ENCODE peak calls at places on chromosomes 7 and 10, in eight cellular contexts. A is adrenal gland, J is ovary, T is H9, K is fibroblast of the aortic adventitia, C is GM10248, M is RWPE1, V is psoas muscle. W is an unnamed sample.

GRCh38 chr7:28990200-28990960 is 32.2 kb upstream of the TRIL start:
- DNase-seq in M (no peak), V (peak; percentile 86), A (no peak), K (peak; percentile 46), T (no peak), C (no peak), J (no peak), W (peak; percentile 8)

GRCh38 chr10:79305515-79305914 is 41.8 kb upstream of the PPIF start:
- DNase-seq in K (no peak), M (no peak), J (no peak), T (no peak), A (no peak), C (no peak), V (no peak), W (no peak)

GRCh38 chr10:90920986-90921643 is at the start of gene ANKRD1:
- DNase-seq in T (peak; percentile 76), J (no peak), V (no peak), C (no peak), A (no peak), K (peak; percentile 68), M (peak; percentile 84), W (no peak)

GRCh38 chr7:134892963-134893362 is 93.3 kb upstream of the AGBL3 start:
- DNase-seq in J (no peak), C (no peak), T (no peak), A (no peak), V (no peak), K (no peak), M (no peak), W (no peak)

GRCh38 chr7:127594490-127594889 is 954 bp downstream of the FSCN3 start:
- DNase-seq in K (no peak), A (peak; percentile 49), C (no peak), T (no peak), J (no peak), V (no peak), M (no peak), W (no peak)

GRCh38 chr10:47176206-47176902 is 123.6 kb upstream of the GDF10 start:
- DNase-seq in M (no peak), T (peak; percentile 13), A (no peak), J (no peak), V (no peak), C (no peak), K (no peak), W (no peak)

GRCh38 chr10:103491729-103492364 is 1.7 kb upstream of the NEURL1 start:
- DNase-seq in K (peak; percentile 89), A (peak; percentile 77), T (no peak), C (no peak), M (peak; percentile 88), J (peak; percentile 52), V (peak; percentile 56), W (no peak)

GRCh38 chr7:158239290-158239981 is 348.2 kb downstream of the PTPRN2 start:
- DNase-seq in V (no peak), C (no peak), A (peak; percentile 33), M (no peak), K (no peak), T (no peak), J (no peak), W (no peak)

GRCh38 chr10:62261666-62262065 is 7.0 kb downstream of the RTKN2 start:
- DNase-seq in A (no peak), M (no peak), T (no peak), V (no peak), K (peak; percentile 60), J (no peak), C (no peak), W (no peak)

GRCh38 chr7:47266799-47267198 is 315.1 kb downstream of the TNS3 start:
- DNase-seq in A (peak; percentile 23), V (no peak), T (no peak), C (no peak), M (no peak), K (peak; percentile 4), J (no peak), W (no peak)

GRCh38 chr7:27906385-27907091 is 166.6 kb downstream of the TAX1BP1 start:
- DNase-seq in K (no peak), T (no peak), M (no peak), V (no peak), A (no peak), J (no peak), C (no peak), W (no peak)

GRCh38 chr7:142582351-142582750 is 166.9 kb upstream of the PRSS1 start:
- DNase-seq in M (no peak), V (no peak), K (no peak), A (no peak), C (no peak), J (no peak), T (no peak), W (no peak)
- TF ChIP-seq CTCF in M (no peak), V (no peak), K (no peak), A (no peak), C (no peak), J (no peak), T (no peak), W (no peak)

DNA sequence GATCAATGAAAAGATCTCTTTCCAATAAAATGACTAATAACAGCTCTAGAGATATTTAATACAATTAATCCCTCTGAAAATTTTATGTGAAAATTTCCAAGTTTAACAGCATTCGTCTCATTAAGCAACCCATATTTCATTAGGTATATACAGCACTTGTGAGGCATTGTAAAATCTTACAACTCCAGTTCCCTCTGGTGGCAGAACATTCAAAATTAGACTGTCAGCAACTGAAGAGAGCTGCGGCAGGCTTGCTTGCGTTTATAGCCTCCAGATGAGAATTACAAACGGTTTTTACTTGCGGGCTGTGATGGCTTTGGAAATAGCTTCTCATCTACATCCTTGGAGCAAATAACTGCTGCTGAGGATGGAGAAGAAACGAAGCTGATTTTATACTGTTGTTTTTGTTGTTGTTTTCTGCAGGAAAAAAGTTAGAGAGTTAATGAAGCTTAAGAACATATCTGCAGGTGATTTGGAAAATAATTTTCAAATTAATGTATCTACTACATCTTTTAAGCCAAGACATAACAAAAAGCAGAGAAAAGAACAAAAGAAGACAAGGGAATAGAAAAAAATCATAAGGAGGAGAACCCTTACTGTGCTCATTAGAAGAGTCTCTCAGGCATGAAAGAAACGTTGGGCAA is 171.3 kb downstream of the MAGI2 start:
- DNase-seq in C (no peak), T (no peak), A (peak; percentile 2), K (peak; percentile 84), M (peak; percentile 36), V (no peak), J (peak; percentile 15), W (peak; percentile 6)
- TF ChIP-seq CTCF in C (no peak), T (peak; percentile 50), A (peak; percentile 32), K (peak; percentile 58), M (peak; percentile 49), V (peak; percentile 46), J (peak; percentile 28), W (peak; percentile 40)

GRCh38 chr7:142445019-142445686 is 187.3 kb upstream of the PRSS58 start:
- DNase-seq in K (no peak), V (no peak), M (no peak), T (peak; percentile 75), C (no peak), A (no peak), J (no peak), W (no peak)
- TF ChIP-seq CTCF in K (no peak), V (peak; percentile 10), M (no peak), T (peak; percentile 84), C (no peak), A (no peak), J (no peak), W (no peak)

DNA sequence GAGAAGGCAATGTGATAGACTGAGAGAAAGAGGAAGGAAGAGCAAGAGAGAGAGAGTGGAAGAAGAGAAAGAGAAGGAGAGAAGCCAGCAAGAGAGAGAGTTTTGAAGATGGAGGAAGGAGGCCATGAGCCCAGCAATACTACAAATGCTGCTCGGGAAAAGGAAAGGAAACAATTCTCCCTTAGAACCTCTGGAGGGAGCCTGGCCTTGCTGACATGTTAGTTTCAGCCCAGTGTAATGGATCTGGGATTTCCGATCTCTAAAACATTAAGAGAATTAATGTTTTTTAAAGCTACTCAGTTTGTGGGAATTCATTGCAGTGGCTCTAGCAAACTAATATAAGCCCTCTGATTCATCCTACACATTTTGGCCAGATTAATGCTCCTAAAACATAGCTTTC is 206.8 kb upstream of the MTPN start:
- DNase-seq in M (no peak), J (no peak), C (no peak), T (no peak), V (no peak), K (no peak), A (no peak), W (no peak)
- TF ChIP-seq CTCF in M (no peak), J (no peak), C (no peak), T (peak; percentile 64), V (no peak), K (no peak), A (no peak), W (no peak)

GRCh38 chr7:102285541-102286236 is 979 bp upstream of the SH2B2 start:
- DNase-seq in V (no peak), C (no peak), A (no peak), M (no peak), K (no peak), J (no peak), T (no peak), W (no peak)
- TF ChIP-seq CTCF in V (no peak), C (no peak), A (no peak), M (no peak), K (no peak), J (no peak), T (no peak), W (no peak)

GRCh38 chr10:72127571-72127970 is 39.2 kb upstream of the SPOCK2 start:
- DNase-seq in J (no peak), V (no peak), A (no peak), T (no peak), K (no peak), M (no peak), C (no peak), W (peak; percentile 59)

GRCh38 chr10:72123616-72124015 is 35.3 kb upstream of the SPOCK2 start:
- DNase-seq in V (no peak), C (no peak), T (no peak), J (no peak), K (no peak), M (no peak), A (no peak), W (no peak)

GRCh38 chr10:72124984-72125383 is 36.6 kb upstream of the SPOCK2 start:
- DNase-seq in K (peak; percentile 68), T (no peak), M (no peak), A (no peak), J (no peak), V (no peak), C (no peak), W (no peak)

GRCh38 chr10:72126872-72127232 is 38.5 kb upstream of the SPOCK2 start:
- DNase-seq in K (no peak), C (no peak), J (no peak), V (no peak), A (no peak), T (no peak), M (no peak), W (no peak)

DNA sequence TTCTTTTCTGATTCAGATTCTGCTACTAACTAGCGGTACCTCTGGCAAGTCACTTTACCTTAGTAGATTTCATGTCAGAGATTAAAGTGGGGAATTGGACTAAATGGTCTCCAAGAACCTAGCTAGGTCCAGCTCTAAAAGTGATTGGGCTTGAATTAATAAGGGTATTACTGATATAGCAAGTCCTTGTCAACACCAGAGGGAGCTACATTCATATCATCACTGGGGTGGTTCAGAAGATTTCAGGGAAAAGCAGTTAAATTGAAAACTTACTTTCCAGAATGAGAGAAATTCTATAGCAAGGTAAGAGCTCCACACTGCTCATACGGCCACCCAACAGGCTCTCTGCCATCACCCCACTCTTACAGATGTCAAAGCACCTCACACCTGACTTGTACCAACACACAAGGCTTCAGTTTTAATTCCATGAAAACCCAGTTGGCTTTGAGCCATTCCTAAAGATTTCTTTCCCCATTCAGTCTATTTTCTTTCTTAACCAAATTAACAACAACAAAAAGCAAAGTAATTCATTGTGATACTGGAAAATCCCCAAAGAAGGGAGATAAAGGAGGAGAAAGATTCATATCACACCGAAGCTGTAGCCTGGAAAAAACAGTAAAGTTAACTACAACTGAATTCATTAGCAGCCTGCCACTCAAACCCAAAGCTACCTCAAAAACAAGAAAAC is 38.0 kb upstream of the SPOCK2 start:
- DNase-seq in C (peak; percentile 36), T (no peak), M (peak; percentile 64), A (peak; percentile 30), V (no peak), J (no peak), K (peak; percentile 73), W (no peak)
- TF ChIP-seq CTCF in C (peak; percentile 37), T (peak; percentile 62), M (no peak), A (peak; percentile 66), V (peak; percentile 45), J (no peak), K (peak; percentile 47), W (peak; percentile 11)